ENCODE peak calls at places on chromosomes 13 and 19, in ten cellular contexts. D is tibial nerve; F is heart right ventricle; C is CD4-positive, alpha-beta T cell; E is caudate nucleus; Q is right atrium auricular region; Z is GM23248; L is body of pancreas; P is CD4-positive, CD25-positive, alpha-beta regulatory T cell; H is Peyer's patch. J is an unnamed sample.

GRCh38 chr13:106617561-106617960 is 49.6 kb upstream of the ARGLU1 start:
- DNase-seq in D (no peak), F (no peak), C (no peak), E (no peak), Q (no peak), Z (peak; percentile 81), L (no peak), P (no peak), H (no peak), J (peak; percentile 78)

GRCh38 chr13:64680739-64681138 is 2549.4 kb downstream of the PCDH9 start:
- DNase-seq in D (no peak), F (no peak), C (no peak), E (no peak), Q (no peak), Z (no peak), L (no peak), P (no peak), H (no peak), J (peak; percentile 67)

GRCh38 chr13:102907886-102908515 is 62.2 kb downstream of the ERCC5 start:
- DNase-seq in D (no peak), F (no peak), C (no peak), E (no peak), Q (no peak), Z (no peak), L (no peak), P (no peak), H (no peak), J (no peak)

GRCh38 chr19:55070755-55071502 is 4.7 kb upstream of the EPS8L1 start:
- DNase-seq in D (no peak), F (no peak), C (no peak), E (no peak), Q (no peak), Z (peak; percentile 72), L (no peak), P (no peak), H (no peak), J (no peak)

GRCh38 chr19:29697523-29698261 is 17.4 kb downstream of the C19orf12 start:
- DNase-seq in D (no peak), F (no peak), C (no peak), E (no peak), Q (no peak), Z (no peak), L (no peak), P (no peak), H (no peak), J (no peak)

GRCh38 chr19:44800461-44800860 is 8.4 kb upstream of the BCAM start:
- DNase-seq in D (peak; percentile 86), F (peak; percentile 87), C (peak; percentile 80), E (peak; percentile 12), Q (peak; percentile 83), Z (peak; percentile 80), L (peak; percentile 90), P (peak; percentile 59), H (peak; percentile 68), J (peak; percentile 87)

GRCh38 chr13:41658057-41658642 is 200.8 kb downstream of the RGCC start:
- DNase-seq in D (no peak), F (no peak), C (no peak), E (no peak), Q (no peak), Z (no peak), L (no peak), P (no peak), H (no peak), J (no peak)

GRCh38 chr13:30615851-30616311 is 1.8 kb upstream of the USPL1 start:
- DNase-seq in D (peak; percentile 31), F (no peak), C (no peak), E (no peak), Q (no peak), Z (peak; percentile 75), L (no peak), P (no peak), H (no peak), J (peak; percentile 65)

GRCh38 chr13:27965740-27966640 is 3.1 kb downstream of the CDX2 start:
- DNase-seq in D (no peak), F (no peak), C (no peak), E (no peak), Q (no peak), Z (no peak), L (no peak), P (no peak), H (no peak), J (no peak)

GRCh38 chr13:21310220-21310619 is 133.8 kb downstream of the MRPL57 start:
- DNase-seq in D (no peak), F (no peak), C (no peak), E (no peak), Q (no peak), Z (no peak), L (no peak), P (no peak), H (no peak), J (peak; percentile 10)

GRCh38 chr19:55813906-55814305 is 17.9 kb downstream of the NLRP11 start:
- DNase-seq in D (no peak), F (no peak), C (no peak), E (no peak), Q (no peak), Z (no peak), L (no peak), P (no peak), H (no peak), J (no peak)

GRCh38 chr19:40465025-40465780 is at the start of gene BLVRB:
- DNase-seq in D (peak; percentile 61), F (no peak), C (no peak), E (no peak), Q (peak; percentile 77), Z (peak; percentile 87), L (no peak), P (no peak), H (no peak), J (peak; percentile 60)

GRCh38 chr13:91950803-91951202 is 552.4 kb downstream of the GPC5 start:
- DNase-seq in D (no peak), F (no peak), C (no peak), E (no peak), Q (no peak), Z (no peak), L (no peak), P (no peak), H (no peak), J (no peak)

GRCh38 chr19:647566-648284 is 8.0 kb downstream of the FGF22 start:
- DNase-seq in D (no peak), F (no peak), C (no peak), E (no peak), Q (no peak), Z (no peak), L (no peak), P (no peak), H (peak; percentile 37), J (no peak)

GRCh38 chr19:12828494-12828893 is 5.9 kb downstream of the RTBDN start:
- DNase-seq in D (no peak), F (no peak), C (no peak), E (no peak), Q (no peak), Z (peak; percentile 29), L (no peak), P (no peak), H (no peak), J (peak; percentile 76)

GRCh38 chr13:51976423-51976822 is 34.8 kb downstream of the ATP7B start:
- DNase-seq in D (no peak), F (no peak), C (no peak), E (no peak), Q (no peak), Z (no peak), L (no peak), P (no peak), H (no peak), J (no peak)

GRCh38 chr19:18468517-18468916 is 30.6 kb upstream of the ISYNA1 start:
- DNase-seq in D (no peak), F (no peak), C (no peak), E (no peak), Q (no peak), Z (peak; percentile 29), L (peak; percentile 40), P (no peak), H (no peak), J (no peak)

GRCh38 chr13:79631260-79631659 is 150.3 kb downstream of the NDFIP2 start:
- DNase-seq in D (no peak), F (peak; percentile 7), C (no peak), E (no peak), Q (no peak), Z (peak; percentile 94), L (no peak), P (no peak), H (no peak), J (peak; percentile 87)

GRCh38 chr19:9406798-9407352 is 28.5 kb downstream of the ZNF266 start:
- DNase-seq in D (peak; percentile 11), F (peak; percentile 84), C (peak; percentile 14), E (peak; percentile 69), Q (peak; percentile 62), Z (peak; percentile 95), L (peak; percentile 67), P (no peak), H (peak; percentile 34), J (peak; percentile 88)
- H3K27ac ChIP-seq in D (no peak overlapping the region), F (peak overlapping the region; percentile 34), C (no peak overlapping the region), E (no peak overlapping the region), Q (peak overlapping the region; percentile 32), Z (peak overlapping the region; percentile 36), L (no peak overlapping the region), P (no peak overlapping the region), H (no peak overlapping the region), J (no peak overlapping the region)

GRCh38 chr13:73138967-73139491 is 80.2 kb downstream of the KLF5 start:
- DNase-seq in D (no peak), F (no peak), C (no peak), E (no peak), Q (no peak), Z (no peak), L (no peak), P (no peak), H (no peak), J (no peak)
- H3K27ac ChIP-seq in D (no peak overlapping the region), F (no peak overlapping the region), C (no peak overlapping the region), E (no peak overlapping the region), Q (no peak overlapping the region), Z (peak overlapping the region; percentile 45), L (peak overlapping the region; percentile 20), P (no peak overlapping the region), H (peak overlapping the region; percentile 35), J (no peak overlapping the region)

DNA sequence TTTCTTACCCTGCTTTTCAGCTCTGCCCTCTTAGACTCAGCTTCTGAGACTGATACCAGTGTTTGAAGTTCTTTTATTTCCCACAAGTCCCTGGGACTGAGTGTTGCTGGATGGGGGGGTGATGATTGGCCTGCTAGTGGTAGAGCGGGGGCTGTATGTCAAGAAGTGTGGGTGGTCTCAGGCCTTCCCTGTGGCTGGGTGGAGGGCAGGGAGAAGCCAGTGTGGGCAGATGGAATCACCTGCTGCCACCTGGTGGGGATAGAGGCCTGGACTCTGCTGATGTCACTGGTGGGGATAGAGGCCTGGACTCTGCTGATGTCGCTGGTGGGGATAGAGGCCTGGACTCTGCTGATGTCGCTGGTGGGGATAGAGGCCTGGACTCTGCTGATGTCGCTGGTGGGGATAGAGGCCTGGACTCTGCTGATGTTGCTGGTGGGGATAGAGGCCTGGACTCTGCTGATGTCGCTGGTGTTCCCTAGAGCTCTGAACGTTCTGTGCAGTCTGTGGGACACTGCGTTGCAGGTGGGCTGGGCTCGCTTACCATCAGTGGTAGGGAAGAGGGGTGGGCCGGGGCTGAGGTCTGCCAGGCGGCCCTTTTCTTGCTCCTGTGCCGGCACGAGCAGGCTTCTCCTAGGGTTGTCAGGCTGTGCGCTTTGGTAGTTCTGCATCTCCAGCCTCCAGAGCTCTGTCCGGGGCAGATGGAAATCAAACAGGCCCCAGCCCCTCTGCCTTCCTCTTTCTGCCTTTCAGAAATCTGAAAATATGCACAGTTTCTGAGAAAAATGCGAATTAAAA is 101.3 kb downstream of the ARHGEF7 start:
- DNase-seq in D (peak; percentile 51), F (peak; percentile 43), C (peak; percentile 24), E (no peak), Q (no peak), Z (peak; percentile 33), L (peak; percentile 47), P (peak; percentile 10), H (peak; percentile 40), J (peak; percentile 27)
- H3K27ac ChIP-seq in D (peak overlapping the region; percentile 19), F (no peak overlapping the region), C (no peak overlapping the region), E (peak overlapping the region; percentile 44), Q (no peak overlapping the region), Z (no peak overlapping the region), L (no peak overlapping the region), P (no peak overlapping the region), H (no peak overlapping the region), J (no peak overlapping the region)

GRCh38 chr19:38266070-38266469 is 1.7 kb downstream of the SPINT2 start:
- DNase-seq in D (no peak), F (no peak), C (no peak), E (no peak), Q (no peak), Z (no peak), L (no peak), P (no peak), H (no peak), J (no peak)
- H3K27ac ChIP-seq in D (no peak overlapping the region), F (no peak overlapping the region), C (no peak overlapping the region), E (no peak overlapping the region), Q (no peak overlapping the region), Z (no peak overlapping the region), L (peak overlapping the region; percentile 94), P (no peak overlapping the region), H (peak overlapping the region; percentile 94), J (no peak overlapping the region)

J was measured in A673.